ENCODE peak calls at places on chromosomes 11 and 22, in seven cellular contexts. F is HEK293T; L is stimulated activated CD8-positive, alpha-beta memory T cell treated with anti-CD3 and anti-CD28 coated beads, Interleukin-15, amount 100 ng/mL, for 1 hour; B is pons; E is Caco-2; X is NCI-H510A treated with DMSO at 0.1 percent for 48 hours; D is NCI-H524 treated with DMSO at 0.1 percent for 48 hours. W is an unnamed sample.

GRCh38 chr22:25402501-25403283 is 161.8 kb upstream of the GRK3 start:
- DNase-seq in B (no peak), E (no peak), F (no peak), L (no peak), X (no peak), D (no peak), W (no peak)

GRCh38 chr11:130150790-130151189 is 8.8 kb upstream of the ST14 start:
- DNase-seq in E (no peak), X (no peak), B (no peak), D (no peak), L (no peak), F (no peak), W (no peak)

GRCh38 chr22:46073683-46074504 is 76.4 kb upstream of the PPARA start:
- DNase-seq in F (no peak), L (no peak), X (no peak), D (no peak), E (peak), B (no peak), W (no peak)

GRCh38 chr11:38543311-38543710 is 1945.3 kb upstream of the RAG2 start:
- DNase-seq in D (no peak), B (no peak), E (no peak), F (no peak), L (no peak), X (no peak), W (no peak)

GRCh38 chr11:9977554-9977953 is 313.7 kb downstream of the SWAP70 start:
- DNase-seq in E (no peak), F (no peak), D (no peak), L (no peak), B (no peak), X (no peak), W (no peak)

GRCh38 chr11:10722307-10722706 is 28.7 kb upstream of the CTR9 start:
- DNase-seq in L (no peak), B (no peak), E (no peak), X (no peak), D (no peak), F (no peak), W (no peak)

GRCh38 chr22:29344137-29344536 is 28.6 kb upstream of the RASL10A start:
- DNase-seq in L (no peak), X (peak), F (no peak), B (peak), D (no peak), E (no peak), W (no peak)

GRCh38 chr11:76215946-76216345 is 9.6 kb upstream of the WNT11 start:
- DNase-seq in E (no peak), F (no peak), B (no peak), X (peak), D (no peak), L (no peak), W (no peak)

GRCh38 chr11:65489061-65489705 is 9.7 kb upstream of the MALAT1 start:
- DNase-seq in E (peak), L (no peak), B (peak), D (no peak), F (no peak), X (no peak), W (no peak)

GRCh38 chr11:50187220-50187619 is 154.5 kb downstream of the OR4C45 start:
- DNase-seq in E (no peak), X (no peak), L (no peak), F (no peak), B (peak), D (no peak), W (no peak)

GRCh38 chr22:44956835-44957234 is 53.0 kb downstream of the PHF21B start:
- DNase-seq in D (no peak), E (no peak), B (no peak), L (no peak), X (no peak), F (no peak), W (no peak)

GRCh38 chr11:78429209-78429608 is 11.6 kb upstream of the GAB2 start:
- DNase-seq in D (no peak), L (no peak), X (no peak), F (no peak), B (no peak), E (no peak), W (no peak)

GRCh38 chr11:43573233-43573632 is 107.3 kb upstream of the HSD17B12 start:
- DNase-seq in X (no peak), D (no peak), E (no peak), L (no peak), F (peak), B (no peak), W (no peak)

GRCh38 chr11:88292156-88292844 is 45.2 kb downstream of the CTSC start:
- DNase-seq in B (no peak), F (no peak), E (no peak), D (no peak), X (no peak), L (no peak), W (no peak)

GRCh38 chr11:17985517-17985916 is 27.3 kb downstream of the SERGEF start:
- DNase-seq in L (no peak), F (no peak), B (peak), D (no peak), X (no peak), E (no peak), W (no peak)

GRCh38 chr11:119006696-119007095 is 8.8 kb downstream of the CENATAC start:
- DNase-seq in F (no peak), B (no peak), X (no peak), L (no peak), E (no peak), D (no peak), W (no peak)

GRCh38 chr22:42777126-42777525 is 56.5 kb upstream of the A4GALT start:
- DNase-seq in X (no peak), L (no peak), B (no peak), E (no peak), D (no peak), F (no peak), W (no peak)

GRCh38 chr11:85945788-85946187 is 90.6 kb downstream of the CCDC83 start:
- DNase-seq in B (no peak), D (no peak), L (no peak), X (no peak), F (no peak), E (no peak), W (no peak)

GRCh38 chr22:38953091-38953490 is 4.3 kb upstream of the APOBEC3A start:
- DNase-seq in E (no peak), X (no peak), L (no peak), D (no peak), B (no peak), F (no peak), W (no peak)

GRCh38 chr22:44341431-44342346 is 28.9 kb upstream of the SHISAL1 start:
- DNase-seq in F (peak), L (no peak), B (no peak), X (no peak), E (peak), D (no peak), W (no peak)

GRCh38 chr11:129589190-129589589 is 213.5 kb downstream of the BARX2 start:
- DNase-seq in X (no peak), B (no peak), D (no peak), F (no peak), E (no peak), L (no peak), W (no peak)

GRCh38 chr22:26608129-26608528 is 9.7 kb downstream of the CRYBB1 start:
- DNase-seq in D (no peak), L (no peak), X (no peak), E (no peak), F (no peak), B (no peak), W (no peak)

GRCh38 chr11:44348114-44348513 is 38.2 kb upstream of the ALX4 start:
- DNase-seq in F (no peak), D (no peak), B (no peak), E (no peak), X (no peak), L (no peak), W (no peak)

GRCh38 chr11:113778111-113778910 is 1.3 kb upstream of the CLDN25 start:
- DNase-seq in X (no peak), F (no peak), B (peak), D (no peak), L (no peak), E (no peak), W (no peak)

GRCh38 chr11:71244116-71244815 is 8.1 kb downstream of the SHANK2 start:
- DNase-seq in X (no peak), D (no peak), B (no peak), E (peak), L (no peak), F (no peak), W (no peak)

GRCh38 chr11:1508491-1508891 is 21.9 kb upstream of the MOB2 start:
- DNase-seq in F (no peak), D (no peak), B (no peak), L (no peak), X (no peak), E (no peak), W (no peak)

GRCh38 chr11:75277991-75278790 is 37.6 kb downstream of the TPBGL start:
- DNase-seq in E (peak), L (no peak), F (no peak), X (no peak), D (no peak), B (no peak), W (no peak)

GRCh38 chr11:69696749-69697488 is 6.9 kb downstream of the FGF19 start:
- DNase-seq in F (no peak), L (no peak), B (no peak), E (no peak), X (peak), D (peak), W (no peak)

GRCh38 chr11:7882860-7883259 is 48.2 kb downstream of the OR10A6 start:
- DNase-seq in E (no peak), L (no peak), B (no peak), D (no peak), X (no peak), F (no peak), W (no peak)

GRCh38 chr11:115869780-115870431 is 365.7 kb upstream of the CADM1 start:
- DNase-seq in X (peak), F (peak), B (no peak), E (peak), L (no peak), D (peak), W (no peak)

GRCh38 chr11:74256370-74257133 is 54.9 kb downstream of the P4HA3 start:
- DNase-seq in X (no peak), B (no peak), F (no peak), E (no peak), D (no peak), L (no peak), W (no peak)

GRCh38 chr11:128862421-128862820 is 4.7 kb downstream of the KCNJ1 start:
- DNase-seq in D (no peak), L (no peak), F (no peak), B (no peak), E (no peak), X (no peak), W (no peak)

GRCh38 chr11:2214527-2215229 is 43.1 kb upstream of the TH start:
- DNase-seq in B (no peak), E (peak), F (no peak), D (peak), L (no peak), X (peak), W (no peak)

GRCh38 chr11:442611-443081 is 835 bp upstream of the ANO9 start:
- DNase-seq in X (no peak), L (no peak), F (no peak), B (no peak), E (no peak), D (no peak), W (no peak)

GRCh38 chr11:22734628-22735345 is 68.4 kb downstream of the GAS2 start:
- DNase-seq in B (no peak), L (no peak), X (no peak), E (no peak), F (no peak), D (no peak), W (no peak)

GRCh38 chr11:101870510-101870909 is 44.3 kb upstream of the CEP126 start:
- DNase-seq in E (no peak), X (no peak), L (no peak), D (no peak), F (no peak), B (no peak), W (no peak)

GRCh38 chr11:117817213-117818035 is 7.1 kb downstream of the FXYD2 start:
- DNase-seq in D (no peak), X (peak), F (peak), B (peak), E (peak), L (peak), W (peak)